ENCODE peak calls at places on chromosomes 3 and 15, in nine cellular contexts. One of them, this sample, is unnamed.

GRCh38 chr3:71600646-71601288 is 17.2 kb upstream of the FOXP1 start:
- DNase-seq in neural progenitor cell: no peak
- DNase-seq in PC-3: no peak
- DNase-seq in Panc1: no peak
- DNase-seq in AG04450: no peak
- DNase-seq in esophagus muscularis mucosa: peak; percentile 78
- DNase-seq in GM23338: no peak
- DNase-seq in HepG2: no peak
- DNase-seq in transverse colon: no peak
- DNase-seq in this sample: no peak

GRCh38 chr3:174540081-174540480 is 319.1 kb upstream of the NAALADL2 start:
- DNase-seq in neural progenitor cell: peak; percentile 37
- DNase-seq in PC-3: no peak
- DNase-seq in Panc1: no peak
- DNase-seq in AG04450: no peak
- DNase-seq in esophagus muscularis mucosa: no peak
- DNase-seq in GM23338: peak; percentile 84
- DNase-seq in HepG2: no peak
- DNase-seq in transverse colon: no peak
- DNase-seq in this sample: no peak

GRCh38 chr3:37559461-37559860 is 302.2 kb upstream of the CTDSPL start:
- DNase-seq in neural progenitor cell: peak; percentile 71
- DNase-seq in PC-3: no peak
- DNase-seq in Panc1: no peak
- DNase-seq in AG04450: no peak
- DNase-seq in esophagus muscularis mucosa: no peak
- DNase-seq in GM23338: peak; percentile 30
- DNase-seq in HepG2: no peak
- DNase-seq in transverse colon: no peak
- DNase-seq in this sample: no peak

GRCh38 chr15:56734013-56734625 is 810 bp upstream of the ZNF280D start:
- DNase-seq in neural progenitor cell: no peak
- DNase-seq in PC-3: no peak
- DNase-seq in Panc1: no peak
- DNase-seq in AG04450: no peak
- DNase-seq in esophagus muscularis mucosa: no peak
- DNase-seq in GM23338: peak; percentile 76
- DNase-seq in HepG2: no peak
- DNase-seq in transverse colon: no peak
- DNase-seq in this sample: no peak

GRCh38 chr15:53976844-53977392 is 1.3 kb upstream of the UNC13C start:
- DNase-seq in neural progenitor cell: peak; percentile 28
- DNase-seq in PC-3: peak; percentile 8
- DNase-seq in Panc1: no peak
- DNase-seq in AG04450: no peak
- DNase-seq in esophagus muscularis mucosa: no peak
- DNase-seq in GM23338: peak; percentile 37
- DNase-seq in HepG2: peak; percentile 5
- DNase-seq in transverse colon: no peak
- DNase-seq in this sample: no peak

GRCh38 chr3:101635954-101636798 is 40.8 kb downstream of the ZBTB11 start:
- DNase-seq in neural progenitor cell: peak; percentile 77
- DNase-seq in PC-3: peak; percentile 69
- DNase-seq in Panc1: peak; percentile 22
- DNase-seq in AG04450: no peak
- DNase-seq in esophagus muscularis mucosa: peak; percentile 64
- DNase-seq in GM23338: peak; percentile 82
- DNase-seq in HepG2: peak; percentile 44
- DNase-seq in transverse colon: peak; percentile 56
- DNase-seq in this sample: peak; percentile 84

GRCh38 chr3:39447637-39448483 is 19.6 kb upstream of the MOBP start:
- DNase-seq in neural progenitor cell: peak; percentile 93
- DNase-seq in PC-3: peak; percentile 93
- DNase-seq in Panc1: peak; percentile 57
- DNase-seq in AG04450: peak; percentile 80
- DNase-seq in esophagus muscularis mucosa: no peak
- DNase-seq in GM23338: peak; percentile 96
- DNase-seq in HepG2: peak; percentile 80
- DNase-seq in transverse colon: peak; percentile 77
- DNase-seq in this sample: no peak

GRCh38 chr15:101180620-101181307 is 71.1 kb downstream of the CHSY1 start:
- DNase-seq in neural progenitor cell: no peak
- DNase-seq in PC-3: no peak
- DNase-seq in Panc1: no peak
- DNase-seq in AG04450: no peak
- DNase-seq in esophagus muscularis mucosa: no peak
- DNase-seq in GM23338: no peak
- DNase-seq in HepG2: no peak
- DNase-seq in transverse colon: no peak
- DNase-seq in this sample: no peak

GRCh38 chr3:126135398-126136076 is 44.8 kb downstream of the ALDH1L1 start:
- DNase-seq in neural progenitor cell: no peak
- DNase-seq in PC-3: no peak
- DNase-seq in Panc1: no peak
- DNase-seq in AG04450: no peak
- DNase-seq in esophagus muscularis mucosa: peak; percentile 80
- DNase-seq in GM23338: no peak
- DNase-seq in HepG2: no peak
- DNase-seq in transverse colon: peak; percentile 6
- DNase-seq in this sample: peak; percentile 75

GRCh38 chr3:135896613-135897012 is 68.9 kb upstream of the PPP2R3A start:
- DNase-seq in neural progenitor cell: no peak
- DNase-seq in PC-3: peak; percentile 64
- DNase-seq in Panc1: no peak
- DNase-seq in AG04450: no peak
- DNase-seq in esophagus muscularis mucosa: no peak
- DNase-seq in GM23338: peak; percentile 31
- DNase-seq in HepG2: no peak
- DNase-seq in transverse colon: no peak
- DNase-seq in this sample: no peak

DNA sequence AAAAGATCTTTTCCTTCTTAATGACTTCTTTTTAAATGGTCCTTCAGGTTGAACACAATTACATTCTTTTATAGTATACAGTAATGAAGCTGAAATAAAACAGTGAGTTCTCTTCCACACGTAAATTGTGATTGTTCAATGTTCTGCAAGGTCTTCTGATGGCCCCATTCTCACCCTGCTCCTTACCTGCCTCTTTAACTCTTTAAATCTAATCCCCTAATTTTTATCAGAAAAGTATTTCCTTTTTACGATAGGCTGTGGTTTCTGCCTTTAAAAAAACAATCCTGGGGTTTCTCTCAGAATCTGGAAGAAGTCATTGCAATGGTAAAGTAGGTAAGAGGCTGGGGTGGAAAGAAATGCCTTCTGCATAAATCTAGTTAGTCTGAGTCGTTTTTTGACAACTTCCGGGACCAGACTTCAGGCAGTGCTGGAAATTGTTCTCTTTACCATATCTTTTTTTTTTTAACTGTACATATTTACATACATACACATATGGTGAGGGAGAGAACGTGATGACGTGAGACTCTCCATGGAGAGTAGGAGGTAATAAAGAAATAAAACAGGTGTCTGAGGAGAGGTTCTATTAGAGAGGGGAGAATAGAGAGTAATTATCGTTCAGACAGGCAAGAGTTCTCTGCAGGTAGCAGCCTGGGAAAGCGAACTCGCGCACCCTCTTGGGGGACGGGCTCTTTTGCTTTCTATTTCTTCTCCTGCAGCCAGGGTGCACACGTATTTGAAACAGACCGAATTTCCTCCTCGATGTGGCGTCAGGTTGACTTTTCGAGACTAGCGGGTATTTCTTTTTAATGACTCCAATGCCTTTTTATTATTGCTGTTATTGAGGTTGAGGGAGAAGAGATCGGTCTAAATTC is at the start of gene SIDT1:
- DNase-seq in neural progenitor cell: peak; percentile 39
- DNase-seq in PC-3: peak; percentile 76
- DNase-seq in Panc1: no peak
- DNase-seq in AG04450: no peak
- DNase-seq in esophagus muscularis mucosa: no peak
- DNase-seq in GM23338: peak; percentile 66
- DNase-seq in HepG2: no peak
- DNase-seq in transverse colon: peak; percentile 77
- DNase-seq in this sample: peak; percentile 90
- TF ChIP-seq CTCF in neural progenitor cell: no peak
- TF ChIP-seq CTCF in PC-3: peak; percentile 35
- TF ChIP-seq CTCF in Panc1: peak; percentile 6
- TF ChIP-seq CTCF in AG04450: peak; percentile 24
- TF ChIP-seq CTCF in esophagus muscularis mucosa: peak; percentile 16
- TF ChIP-seq CTCF in GM23338: no peak
- TF ChIP-seq CTCF in HepG2: no peak
- TF ChIP-seq CTCF in transverse colon: peak; percentile 18
- TF ChIP-seq CTCF in this sample: no peak

GRCh38 chr15:39860200-39860599 is 59.9 kb downstream of the GPR176 start:
- DNase-seq in neural progenitor cell: no peak
- DNase-seq in PC-3: no peak
- DNase-seq in Panc1: no peak
- DNase-seq in AG04450: no peak
- DNase-seq in esophagus muscularis mucosa: no peak
- DNase-seq in GM23338: peak; percentile 51
- DNase-seq in HepG2: no peak
- DNase-seq in transverse colon: no peak
- DNase-seq in this sample: no peak

GRCh38 chr15:39857132-39857531 is 62.9 kb downstream of the GPR176 start:
- DNase-seq in neural progenitor cell: no peak
- DNase-seq in PC-3: no peak
- DNase-seq in Panc1: no peak
- DNase-seq in AG04450: no peak
- DNase-seq in esophagus muscularis mucosa: peak; percentile 26
- DNase-seq in GM23338: no peak
- DNase-seq in HepG2: no peak
- DNase-seq in transverse colon: no peak
- DNase-seq in this sample: no peak

GRCh38 chr15:39859609-39860008 is 60.5 kb downstream of the GPR176 start:
- DNase-seq in neural progenitor cell: no peak
- DNase-seq in PC-3: no peak
- DNase-seq in Panc1: no peak
- DNase-seq in AG04450: no peak
- DNase-seq in esophagus muscularis mucosa: no peak
- DNase-seq in GM23338: no peak
- DNase-seq in HepG2: no peak
- DNase-seq in transverse colon: no peak
- DNase-seq in this sample: no peak

GRCh38 chr15:39864116-39864515 is 56.0 kb downstream of the GPR176 start:
- DNase-seq in neural progenitor cell: no peak
- DNase-seq in PC-3: no peak
- DNase-seq in Panc1: no peak
- DNase-seq in AG04450: no peak
- DNase-seq in esophagus muscularis mucosa: no peak
- DNase-seq in GM23338: no peak
- DNase-seq in HepG2: no peak
- DNase-seq in transverse colon: no peak
- DNase-seq in this sample: no peak

GRCh38 chr15:39860871-39861270 is 59.2 kb downstream of the GPR176 start:
- DNase-seq in neural progenitor cell: no peak
- DNase-seq in PC-3: no peak
- DNase-seq in Panc1: no peak
- DNase-seq in AG04450: no peak
- DNase-seq in esophagus muscularis mucosa: no peak
- DNase-seq in GM23338: no peak
- DNase-seq in HepG2: no peak
- DNase-seq in transverse colon: no peak
- DNase-seq in this sample: no peak
- H3K27ac ChIP-seq in neural progenitor cell: no peak overlapping the region
- H3K27ac ChIP-seq in PC-3: no peak overlapping the region
- H3K27ac ChIP-seq in Panc1: no peak overlapping the region
- H3K27ac ChIP-seq in AG04450: no peak overlapping the region
- H3K27ac ChIP-seq in esophagus muscularis mucosa: no peak overlapping the region
- H3K27ac ChIP-seq in GM23338: peak overlapping the region; percentile 79
- H3K27ac ChIP-seq in HepG2: no peak overlapping the region
- H3K27ac ChIP-seq in transverse colon: no peak overlapping the region
- H3K27ac ChIP-seq in this sample: no peak overlapping the region

GRCh38 chr3:58249358-58250092 is 11.9 kb downstream of the ABHD6 start:
- DNase-seq in neural progenitor cell: peak; percentile 91
- DNase-seq in PC-3: no peak
- DNase-seq in Panc1: no peak
- DNase-seq in AG04450: no peak
- DNase-seq in esophagus muscularis mucosa: no peak
- DNase-seq in GM23338: peak; percentile 48
- DNase-seq in HepG2: peak; percentile 78
- DNase-seq in transverse colon: peak; percentile 81
- DNase-seq in this sample: no peak
- TF ChIP-seq CTCF in neural progenitor cell: peak; percentile 56
- TF ChIP-seq CTCF in PC-3: peak; percentile 40
- TF ChIP-seq CTCF in Panc1: peak; percentile 47
- TF ChIP-seq CTCF in AG04450: peak; percentile 49
- TF ChIP-seq CTCF in esophagus muscularis mucosa: no peak
- TF ChIP-seq CTCF in GM23338: peak; percentile 29
- TF ChIP-seq CTCF in HepG2: no peak
- TF ChIP-seq CTCF in transverse colon: peak; percentile 43
- TF ChIP-seq CTCF in this sample: no peak

GRCh38 chr3:184737063-184737462 is 25.2 kb upstream of the MAGEF1 start:
- DNase-seq in neural progenitor cell: no peak
- DNase-seq in PC-3: no peak
- DNase-seq in Panc1: no peak
- DNase-seq in AG04450: no peak
- DNase-seq in esophagus muscularis mucosa: no peak
- DNase-seq in GM23338: no peak
- DNase-seq in HepG2: no peak
- DNase-seq in transverse colon: no peak
- DNase-seq in this sample: peak; percentile 17

GRCh38 chr3:184737641-184738518 is 26.0 kb upstream of the MAGEF1 start:
- DNase-seq in neural progenitor cell: no peak
- DNase-seq in PC-3: peak; percentile 94
- DNase-seq in Panc1: no peak
- DNase-seq in AG04450: no peak
- DNase-seq in esophagus muscularis mucosa: no peak
- DNase-seq in GM23338: no peak
- DNase-seq in HepG2: no peak
- DNase-seq in transverse colon: no peak
- DNase-seq in this sample: peak; percentile 24

GRCh38 chr3:184738982-184739381 is 27.1 kb upstream of the MAGEF1 start:
- DNase-seq in neural progenitor cell: no peak
- DNase-seq in PC-3: no peak
- DNase-seq in Panc1: no peak
- DNase-seq in AG04450: no peak
- DNase-seq in esophagus muscularis mucosa: no peak
- DNase-seq in GM23338: no peak
- DNase-seq in HepG2: no peak
- DNase-seq in transverse colon: no peak
- DNase-seq in this sample: peak; percentile 40

GRCh38 chr3:184739594-184740505 is 28.0 kb upstream of the MAGEF1 start:
- DNase-seq in neural progenitor cell: no peak
- DNase-seq in PC-3: no peak
- DNase-seq in Panc1: no peak
- DNase-seq in AG04450: no peak
- DNase-seq in esophagus muscularis mucosa: no peak
- DNase-seq in GM23338: no peak
- DNase-seq in HepG2: no peak
- DNase-seq in transverse colon: no peak
- DNase-seq in this sample: no peak

DNA sequence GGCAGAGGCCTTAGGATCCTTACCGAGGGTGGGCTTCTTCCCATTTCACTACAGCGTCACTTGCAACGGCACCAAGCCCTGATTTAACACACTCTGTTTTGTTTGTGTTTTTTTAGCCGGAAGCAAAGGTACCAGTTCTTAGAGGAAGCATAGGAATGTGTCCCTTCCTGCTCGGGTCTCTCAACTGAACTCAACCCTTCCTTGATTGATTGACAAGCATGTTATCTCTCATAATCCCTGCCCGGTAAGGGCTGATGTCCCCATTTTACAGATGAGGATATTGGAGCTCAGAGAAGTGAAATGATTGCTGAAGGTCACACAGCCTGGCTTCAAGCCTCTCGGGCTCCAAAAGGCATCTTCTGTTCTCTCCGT is 26.6 kb upstream of the MAGEF1 start:
- DNase-seq in neural progenitor cell: no peak
- DNase-seq in PC-3: no peak
- DNase-seq in Panc1: no peak
- DNase-seq in AG04450: no peak
- DNase-seq in esophagus muscularis mucosa: no peak
- DNase-seq in GM23338: no peak
- DNase-seq in HepG2: no peak
- DNase-seq in transverse colon: no peak
- DNase-seq in this sample: no peak
- H3K27ac ChIP-seq in neural progenitor cell: no peak overlapping the region
- H3K27ac ChIP-seq in PC-3: peak overlapping the region; percentile 81
- H3K27ac ChIP-seq in Panc1: no peak overlapping the region
- H3K27ac ChIP-seq in AG04450: no peak overlapping the region
- H3K27ac ChIP-seq in esophagus muscularis mucosa: no peak overlapping the region
- H3K27ac ChIP-seq in GM23338: no peak overlapping the region
- H3K27ac ChIP-seq in HepG2: no peak overlapping the region
- H3K27ac ChIP-seq in transverse colon: no peak overlapping the region
- H3K27ac ChIP-seq in this sample: no peak overlapping the region

This sample was measured in spleen.